ENCODE peak calls at places on chromosome 11, in four cellular contexts. D is right cardiac atrium, J is MM.1S, W is HCEC 1CT. R is an unnamed sample.

GRCh38 chr11:11998091-11998781 is 10.2 kb downstream of the DKK3 start:
- DNase-seq in D (no peak), W (peak; percentile 94), J (no peak), R (peak; percentile 79)

GRCh38 chr11:61577383-61578118 is 3.3 kb downstream of the SYT7 start:
- DNase-seq in J (no peak), D (no peak), W (peak; percentile 26), R (no peak)

GRCh38 chr11:870127-870413 is 27.4 kb downstream of the TSPAN4 start:
- DNase-seq in D (no peak), W (no peak), J (no peak), R (no peak)

GRCh38 chr11:94739331-94739730 is 28.8 kb upstream of the AMOTL1 start:
- DNase-seq in J (no peak), W (no peak), D (no peak), R (no peak)

GRCh38 chr11:3723014-3723708 is 52.0 kb upstream of the CHRNA10 start:
- DNase-seq in D (no peak), W (peak; percentile 99), J (no peak), R (peak; percentile 54)

GRCh38 chr11:95058622-95059021 is 8.1 kb upstream of the SRSF8 start:
- DNase-seq in D (peak; percentile 45), J (no peak), W (no peak), R (no peak)

GRCh38 chr11:115780625-115781024 is 276.4 kb upstream of the CADM1 start:
- DNase-seq in D (no peak), J (no peak), W (no peak), R (no peak)

GRCh38 chr11:44711772-44712608 is 14.8 kb upstream of the TSPAN18 start:
- DNase-seq in J (no peak), D (no peak), W (no peak), R (no peak)

GRCh38 chr11:61487342-61488025 is 21.1 kb upstream of the LRRC10B start:
- DNase-seq in D (peak; percentile 34), W (no peak), J (no peak), R (no peak)

GRCh38 chr11:5626191-5626590 is 1.4 kb downstream of the TRIM34 start:
- DNase-seq in D (no peak), J (no peak), W (peak; percentile 54), R (no peak)

GRCh38 chr11:10029386-10030121 is 264.5 kb downstream of the SBF2 start:
- DNase-seq in D (no peak), J (no peak), W (peak; percentile 16), R (no peak)

GRCh38 chr11:84430661-84431060 is 1144.5 kb upstream of the CCDC90B start:
- DNase-seq in D (no peak), J (peak; percentile 16), W (no peak), R (no peak)

GRCh38 chr11:102620858-102621561 is 4.1 kb downstream of the MMP20 start:
- DNase-seq in W (no peak), D (peak; percentile 49), J (no peak), R (no peak)

GRCh38 chr11:134592391-134592990 is 180.4 kb upstream of the B3GAT1 start:
- DNase-seq in D (no peak), J (peak; percentile 27), W (no peak), R (no peak)

GRCh38 chr11:17273668-17274321 is 2.7 kb upstream of the NUCB2 start:
- DNase-seq in W (no peak), D (no peak), J (no peak), R (no peak)

GRCh38 chr11:127994736-127995135 is 592.6 kb downstream of the ETS1 start:
- DNase-seq in J (no peak), W (peak; percentile 72), D (no peak), R (no peak)

GRCh38 chr11:83659466-83659865 is 373.3 kb upstream of the CCDC90B start:
- DNase-seq in J (no peak), D (no peak), W (no peak), R (no peak)

GRCh38 chr11:118084247-118084646 is 2.5 kb downstream of the SMIM35 start:
- DNase-seq in J (peak; percentile 60), W (no peak), D (no peak), R (no peak)

GRCh38 chr11:11987503-11988022 is 20.9 kb downstream of the DKK3 start:
- DNase-seq in D (no peak), W (peak; percentile 80), J (no peak), R (no peak)

GRCh38 chr11:19428206-19429001 is 187.7 kb upstream of the E2F8 start:
- DNase-seq in W (peak; percentile 16), J (no peak), D (no peak), R (no peak)

GRCh38 chr11:64007629-64008282 is 21.5 kb downstream of the OTUB1 start:
- DNase-seq in W (no peak), D (peak; percentile 96), J (no peak), R (no peak)

GRCh38 chr11:119375629-119376196 is 5.8 kb downstream of the USP2 start:
- DNase-seq in D (peak; percentile 90), J (no peak), W (peak; percentile 88), R (no peak)

GRCh38 chr11:15161746-15162145 is 47.0 kb downstream of the INSC start:
- DNase-seq in W (peak; percentile 9), J (no peak), D (no peak), R (no peak)

GRCh38 chr11:126716456-126717083 is 284.0 kb downstream of the KIRREL3 start:
- DNase-seq in W (no peak), D (peak; percentile 74), J (peak; percentile 61), R (peak; percentile 33)

GRCh38 chr11:9575531-9576240 is 2.2 kb downstream of the WEE1 start:
- DNase-seq in D (no peak), W (no peak), J (no peak), R (no peak)

GRCh38 chr11:12845739-12846358 is 163.3 kb upstream of the RASSF10 start:
- DNase-seq in W (no peak), J (peak; percentile 48), D (peak; percentile 65), R (no peak)